ENCODE peak calls at places on chromosomes 4 and X, in six cellular contexts. One of them, this sample, is unnamed.

GRCh38 chr4:35465096-35465495 is 779.2 kb downstream of the ARAP2 start:
- DNase-seq in SK-N-SH: no peak
- DNase-seq in GM12878: no peak
- DNase-seq in HepG2: no peak
- DNase-seq in K562: no peak
- DNase-seq in H1: no peak
- DNase-seq in this sample: no peak

GRCh38 chr4:867526-868250 is 41.8 kb upstream of the CPLX1 start:
- DNase-seq in SK-N-SH: no peak
- DNase-seq in GM12878: no peak
- DNase-seq in HepG2: no peak
- DNase-seq in K562: no peak
- DNase-seq in H1: no peak
- DNase-seq in this sample: no peak

GRCh38 chr4:21749936-21750335 is 198.6 kb downstream of the KCNIP4 start:
- DNase-seq in SK-N-SH: no peak
- DNase-seq in GM12878: no peak
- DNase-seq in HepG2: no peak
- DNase-seq in K562: no peak
- DNase-seq in H1: no peak
- DNase-seq in this sample: no peak

GRCh38 chrX:38220024-38220935 is at the start of gene SRPX:
- DNase-seq in SK-N-SH: peak; percentile 53
- DNase-seq in GM12878: no peak
- DNase-seq in HepG2: no peak
- DNase-seq in K562: peak; percentile 43
- DNase-seq in H1: no peak
- DNase-seq in this sample: peak; percentile 62

GRCh38 chr4:153322791-153323190 is 21.7 kb upstream of the MND1 start:
- DNase-seq in SK-N-SH: no peak
- DNase-seq in GM12878: no peak
- DNase-seq in HepG2: no peak
- DNase-seq in K562: no peak
- DNase-seq in H1: no peak
- DNase-seq in this sample: no peak

GRCh38 chr4:39050590-39050989 is 11.4 kb upstream of the KLHL5 start:
- DNase-seq in SK-N-SH: no peak
- DNase-seq in GM12878: no peak
- DNase-seq in HepG2: no peak
- DNase-seq in K562: no peak
- DNase-seq in H1: no peak
- DNase-seq in this sample: no peak

GRCh38 chr4:111808174-111808573 is 337.1 kb upstream of the FAM241A start:
- DNase-seq in SK-N-SH: no peak
- DNase-seq in GM12878: no peak
- DNase-seq in HepG2: no peak
- DNase-seq in K562: no peak
- DNase-seq in H1: no peak
- DNase-seq in this sample: no peak

GRCh38 chr4:53119685-53120084 is 246.2 kb downstream of the SCFD2 start:
- DNase-seq in SK-N-SH: no peak
- DNase-seq in GM12878: no peak
- DNase-seq in HepG2: peak; percentile 40
- DNase-seq in K562: no peak
- DNase-seq in H1: no peak
- DNase-seq in this sample: no peak

GRCh38 chrX:107979534-107979933 is 2.6 kb downstream of the TEX13B start:
- DNase-seq in SK-N-SH: no peak
- DNase-seq in GM12878: no peak
- DNase-seq in HepG2: no peak
- DNase-seq in K562: no peak
- DNase-seq in H1: no peak
- DNase-seq in this sample: no peak

GRCh38 chrX:134484039-134484438 is 24.1 kb downstream of the HPRT1 start:
- DNase-seq in SK-N-SH: peak; percentile 18
- DNase-seq in GM12878: no peak
- DNase-seq in HepG2: peak; percentile 15
- DNase-seq in K562: peak; percentile 57
- DNase-seq in H1: no peak
- DNase-seq in this sample: peak; percentile 8

GRCh38 chr4:156194896-156195295 is 241.2 kb upstream of the CTSO start:
- DNase-seq in SK-N-SH: no peak
- DNase-seq in GM12878: no peak
- DNase-seq in HepG2: no peak
- DNase-seq in K562: no peak
- DNase-seq in H1: no peak
- DNase-seq in this sample: no peak

GRCh38 chrX:17374619-17375360 is at the start of gene NHS:
- DNase-seq in SK-N-SH: peak; percentile 88
- DNase-seq in GM12878: no peak
- DNase-seq in HepG2: no peak
- DNase-seq in K562: peak; percentile 12
- DNase-seq in H1: peak; percentile 43
- DNase-seq in this sample: no peak

GRCh38 chr4:164977243-164978164 is at the start of gene TRIM61:
- DNase-seq in SK-N-SH: peak; percentile 11
- DNase-seq in GM12878: peak; percentile 54
- DNase-seq in HepG2: no peak
- DNase-seq in K562: peak; percentile 26
- DNase-seq in H1: no peak
- DNase-seq in this sample: no peak

GRCh38 chrX:2401201-2401589 is 99.6 kb downstream of the DHRSX start:
- DNase-seq in SK-N-SH: no peak
- DNase-seq in GM12878: no peak
- DNase-seq in HepG2: no peak
- DNase-seq in K562: no peak
- DNase-seq in H1: no peak
- DNase-seq in this sample: no peak

GRCh38 chr4:94274912-94275311 is 67.2 kb downstream of the SMARCAD1 start:
- DNase-seq in SK-N-SH: no peak
- DNase-seq in GM12878: no peak
- DNase-seq in HepG2: no peak
- DNase-seq in K562: no peak
- DNase-seq in H1: no peak
- DNase-seq in this sample: no peak

GRCh38 chrX:95754411-95754810 is 930.2 kb upstream of the DIAPH2 start:
- DNase-seq in SK-N-SH: no peak
- DNase-seq in GM12878: no peak
- DNase-seq in HepG2: no peak
- DNase-seq in K562: no peak
- DNase-seq in H1: no peak
- DNase-seq in this sample: no peak

GRCh38 chr4:38902695-38903094 is 35.1 kb downstream of the FAM114A1 start:
- DNase-seq in SK-N-SH: peak; percentile 52
- DNase-seq in GM12878: no peak
- DNase-seq in HepG2: peak; percentile 27
- DNase-seq in K562: peak; percentile 43
- DNase-seq in H1: no peak
- DNase-seq in this sample: no peak

GRCh38 chrX:2463973-2464676 is 36.7 kb downstream of the DHRSX start:
- DNase-seq in SK-N-SH: no peak
- DNase-seq in GM12878: no peak
- DNase-seq in HepG2: no peak
- DNase-seq in K562: peak; percentile 93
- DNase-seq in H1: no peak
- DNase-seq in this sample: no peak

GRCh38 chr4:15150636-15151432 is 148.6 kb downstream of the CPEB2 start:
- DNase-seq in SK-N-SH: no peak
- DNase-seq in GM12878: no peak
- DNase-seq in HepG2: no peak
- DNase-seq in K562: peak; percentile 33
- DNase-seq in H1: no peak
- DNase-seq in this sample: no peak

GRCh38 chr4:107283587-107284559 is 247.8 kb upstream of the DKK2 start:
- DNase-seq in SK-N-SH: peak; percentile 27
- DNase-seq in GM12878: no peak
- DNase-seq in HepG2: no peak
- DNase-seq in K562: no peak
- DNase-seq in H1: peak; percentile 27
- DNase-seq in this sample: no peak

GRCh38 chrX:135543924-135544323 is 23.5 kb downstream of the INTS6L start:
- DNase-seq in SK-N-SH: no peak
- DNase-seq in GM12878: no peak
- DNase-seq in HepG2: no peak
- DNase-seq in K562: peak; percentile 56
- DNase-seq in H1: no peak
- DNase-seq in this sample: no peak

GRCh38 chr4:73944061-73944875 is 37.6 kb downstream of the PF4 start:
- DNase-seq in SK-N-SH: peak; percentile 11
- DNase-seq in GM12878: no peak
- DNase-seq in HepG2: no peak
- DNase-seq in K562: peak; percentile 37
- DNase-seq in H1: no peak
- DNase-seq in this sample: no peak

GRCh38 chr4:121696641-121697461 is at the start of gene ANXA5:
- DNase-seq in SK-N-SH: peak; percentile 93
- DNase-seq in GM12878: no peak
- DNase-seq in HepG2: peak; percentile 63
- DNase-seq in K562: peak; percentile 91
- DNase-seq in H1: no peak
- DNase-seq in this sample: no peak

GRCh38 chr4:176539091-176539784 is 219.5 kb downstream of the SPCS3 start:
- DNase-seq in SK-N-SH: no peak
- DNase-seq in GM12878: no peak
- DNase-seq in HepG2: no peak
- DNase-seq in K562: no peak
- DNase-seq in H1: no peak
- DNase-seq in this sample: no peak

GRCh38 chr4:176529574-176529973 is 209.8 kb downstream of the SPCS3 start:
- DNase-seq in SK-N-SH: no peak
- DNase-seq in GM12878: no peak
- DNase-seq in HepG2: no peak
- DNase-seq in K562: no peak
- DNase-seq in H1: no peak
- DNase-seq in this sample: no peak

GRCh38 chr4:176538217-176538925 is 218.6 kb downstream of the SPCS3 start:
- DNase-seq in SK-N-SH: no peak
- DNase-seq in GM12878: no peak
- DNase-seq in HepG2: no peak
- DNase-seq in K562: no peak
- DNase-seq in H1: no peak
- DNase-seq in this sample: no peak

GRCh38 chr4:176539785-176540175 is 220.0 kb downstream of the SPCS3 start:
- DNase-seq in SK-N-SH: no peak
- DNase-seq in GM12878: no peak
- DNase-seq in HepG2: no peak
- DNase-seq in K562: no peak
- DNase-seq in H1: no peak
- DNase-seq in this sample: no peak

DNA sequence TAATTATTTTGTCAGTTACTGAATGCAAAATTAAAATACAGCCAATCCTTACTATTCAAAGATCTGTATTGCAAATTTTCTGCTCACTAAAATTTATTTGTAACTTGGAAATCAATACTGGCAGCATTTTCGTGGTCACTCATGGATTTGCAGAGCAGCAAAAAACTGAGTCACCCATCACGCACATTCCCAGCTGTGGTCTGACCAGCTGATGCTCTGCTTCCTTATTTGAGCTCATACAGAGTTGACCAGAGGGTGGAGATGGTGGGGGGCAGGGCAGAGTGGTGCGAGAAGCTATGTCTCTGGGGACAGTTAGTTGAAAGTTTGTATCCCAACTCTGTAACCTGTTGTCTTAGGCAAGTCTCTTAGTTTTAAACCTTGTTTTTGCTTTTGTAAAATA is 214.8 kb downstream of the SPCS3 start:
- DNase-seq in SK-N-SH: no peak
- DNase-seq in GM12878: no peak
- DNase-seq in HepG2: no peak
- DNase-seq in K562: no peak
- DNase-seq in H1: no peak
- DNase-seq in this sample: no peak
- TF ChIP-seq GABPA in SK-N-SH: no peak
- TF ChIP-seq GABPA in GM12878: no peak
- TF ChIP-seq GABPA in HepG2: no peak
- TF ChIP-seq GABPA in K562: no peak
- TF ChIP-seq GABPA in H1: no peak
- TF ChIP-seq GABPA in this sample: no peak

GRCh38 chr4:83535945-83536648 is at the start of gene GPAT3:
- DNase-seq in SK-N-SH: peak; percentile 22
- DNase-seq in GM12878: no peak
- DNase-seq in HepG2: peak; percentile 64
- DNase-seq in K562: peak; percentile 82
- DNase-seq in H1: no peak
- DNase-seq in this sample: peak; percentile 82
- TF ChIP-seq POLR2AphosphoS5 in SK-N-SH: no peak
- TF ChIP-seq POLR2AphosphoS5 in GM12878: no peak
- TF ChIP-seq POLR2AphosphoS5 in HepG2: no peak
- TF ChIP-seq POLR2AphosphoS5 in K562: no peak
- TF ChIP-seq POLR2AphosphoS5 in H1: no peak
- TF ChIP-seq POLR2AphosphoS5 in this sample: no peak

DNA sequence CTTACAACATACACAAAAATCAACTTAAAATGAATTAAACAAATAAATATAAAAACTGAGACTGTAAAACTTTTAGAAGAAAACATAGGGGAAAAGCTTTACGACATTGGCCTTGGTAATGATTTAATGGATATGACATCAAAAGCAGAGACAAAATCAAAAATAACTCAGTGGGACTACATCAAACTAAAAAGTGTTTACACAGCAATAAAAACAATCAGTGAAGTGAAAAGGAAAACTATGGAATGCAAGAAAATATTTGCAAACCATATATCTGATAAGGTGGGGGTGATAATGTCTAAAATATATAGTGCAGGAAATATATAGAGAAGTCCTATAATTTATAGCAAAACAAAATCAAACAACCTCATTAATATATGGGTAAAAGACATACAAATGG is 364.4 kb upstream of the INTU start:
- DNase-seq in SK-N-SH: no peak
- DNase-seq in GM12878: no peak
- DNase-seq in HepG2: no peak
- DNase-seq in K562: no peak
- DNase-seq in H1: no peak
- DNase-seq in this sample: no peak
- TF ChIP-seq GABPA in SK-N-SH: no peak
- TF ChIP-seq GABPA in GM12878: no peak
- TF ChIP-seq GABPA in HepG2: no peak
- TF ChIP-seq GABPA in K562: no peak
- TF ChIP-seq GABPA in H1: no peak
- TF ChIP-seq GABPA in this sample: no peak

GRCh38 chr4:92516450-92516849 is 212.7 kb downstream of the GRID2 start:
- DNase-seq in SK-N-SH: no peak
- DNase-seq in GM12878: no peak
- DNase-seq in HepG2: no peak
- DNase-seq in K562: no peak
- DNase-seq in H1: no peak
- DNase-seq in this sample: no peak

GRCh38 chr4:92519727-92520126 is 216.0 kb downstream of the GRID2 start:
- DNase-seq in SK-N-SH: no peak
- DNase-seq in GM12878: no peak
- DNase-seq in HepG2: no peak
- DNase-seq in K562: no peak
- DNase-seq in H1: no peak
- DNase-seq in this sample: no peak

GRCh38 chr4:92521941-92522340 is 218.2 kb downstream of the GRID2 start:
- DNase-seq in SK-N-SH: no peak
- DNase-seq in GM12878: no peak
- DNase-seq in HepG2: no peak
- DNase-seq in K562: no peak
- DNase-seq in H1: no peak
- DNase-seq in this sample: no peak

GRCh38 chr4:92522371-92522770 is 218.6 kb downstream of the GRID2 start:
- DNase-seq in SK-N-SH: no peak
- DNase-seq in GM12878: no peak
- DNase-seq in HepG2: no peak
- DNase-seq in K562: no peak
- DNase-seq in H1: no peak
- DNase-seq in this sample: no peak

GRCh38 chr4:92520563-92520962 is 216.8 kb downstream of the GRID2 start:
- DNase-seq in SK-N-SH: no peak
- DNase-seq in GM12878: no peak
- DNase-seq in HepG2: no peak
- DNase-seq in K562: no peak
- DNase-seq in H1: peak; percentile 88
- DNase-seq in this sample: no peak
- TF ChIP-seq POLR2AphosphoS5 in SK-N-SH: no peak
- TF ChIP-seq POLR2AphosphoS5 in GM12878: no peak
- TF ChIP-seq POLR2AphosphoS5 in HepG2: no peak
- TF ChIP-seq POLR2AphosphoS5 in K562: no peak
- TF ChIP-seq POLR2AphosphoS5 in H1: peak; percentile 57
- TF ChIP-seq POLR2AphosphoS5 in this sample: no peak

This sample was measured in HL-60.